ENCODE peak calls at places on chromosomes 6 and 20, in nine cellular contexts. One of them, this sample, is unnamed.
A peak's percentile ranks its signal among the peaks of the same experiment; 100 is the strongest.

GRCh38 chr6:162998777-162999176 is 271.0 kb downstream of the PACRG start:
- DNase-seq in ovary: no peak
- DNase-seq in HCEC 1CT: no peak
- DNase-seq in anterior cingulate cortex: no peak
- DNase-seq in NCI-H748 treated with DMSO at 0.1 percent for 48 hours: no peak
- DNase-seq in NCI-H1105 treated with DMSO at 0.1 percent for 48 hours: no peak
- DNase-seq in LoVo: no peak
- DNase-seq in stimulated activated CD4-positive, alpha-beta T cell treated with anti-CD3 and anti-CD28 coated beads, Interleukin-12 subunit alpha, Interleukin-12 subunit beta, amount 100 ng/mL, for 48 hours: no peak
- DNase-seq in SK-N-SH: no peak
- DNase-seq in this sample: no peak

GRCh38 chr6:134647861-134648260 is 302.0 kb downstream of the ALDH8A1 start:
- DNase-seq in SK-N-SH: no peak
- DNase-seq in stimulated activated CD4-positive, alpha-beta T cell treated with anti-CD3 and anti-CD28 coated beads, Interleukin-12 subunit alpha, Interleukin-12 subunit beta, amount 100 ng/mL, for 48 hours: no peak
- DNase-seq in NCI-H1105 treated with DMSO at 0.1 percent for 48 hours: no peak
- DNase-seq in HCEC 1CT: peak; percentile 17
- DNase-seq in anterior cingulate cortex: no peak
- DNase-seq in NCI-H748 treated with DMSO at 0.1 percent for 48 hours: no peak
- DNase-seq in LoVo: no peak
- DNase-seq in ovary: no peak
- DNase-seq in this sample: no peak

GRCh38 chr6:8064638-8065518 is 689 bp upstream of the BLOC1S5 start:
- DNase-seq in NCI-H748 treated with DMSO at 0.1 percent for 48 hours: no peak
- DNase-seq in NCI-H1105 treated with DMSO at 0.1 percent for 48 hours: no peak
- DNase-seq in anterior cingulate cortex: no peak
- DNase-seq in stimulated activated CD4-positive, alpha-beta T cell treated with anti-CD3 and anti-CD28 coated beads, Interleukin-12 subunit alpha, Interleukin-12 subunit beta, amount 100 ng/mL, for 48 hours: no peak
- DNase-seq in HCEC 1CT: no peak
- DNase-seq in ovary: no peak
- DNase-seq in LoVo: peak; percentile 19
- DNase-seq in SK-N-SH: no peak
- DNase-seq in this sample: no peak

GRCh38 chr6:56899311-56899710 is 55.6 kb upstream of the BEND6 start:
- DNase-seq in NCI-H1105 treated with DMSO at 0.1 percent for 48 hours: no peak
- DNase-seq in anterior cingulate cortex: no peak
- DNase-seq in LoVo: peak; percentile 54
- DNase-seq in HCEC 1CT: peak; percentile 51
- DNase-seq in stimulated activated CD4-positive, alpha-beta T cell treated with anti-CD3 and anti-CD28 coated beads, Interleukin-12 subunit alpha, Interleukin-12 subunit beta, amount 100 ng/mL, for 48 hours: no peak
- DNase-seq in SK-N-SH: no peak
- DNase-seq in ovary: no peak
- DNase-seq in NCI-H748 treated with DMSO at 0.1 percent for 48 hours: no peak
- DNase-seq in this sample: no peak

GRCh38 chr6:23855497-23856116 is 270.4 kb upstream of the NRSN1 start:
- DNase-seq in HCEC 1CT: no peak
- DNase-seq in LoVo: no peak
- DNase-seq in NCI-H1105 treated with DMSO at 0.1 percent for 48 hours: no peak
- DNase-seq in NCI-H748 treated with DMSO at 0.1 percent for 48 hours: no peak
- DNase-seq in SK-N-SH: no peak
- DNase-seq in ovary: no peak
- DNase-seq in stimulated activated CD4-positive, alpha-beta T cell treated with anti-CD3 and anti-CD28 coated beads, Interleukin-12 subunit alpha, Interleukin-12 subunit beta, amount 100 ng/mL, for 48 hours: no peak
- DNase-seq in anterior cingulate cortex: no peak
- DNase-seq in this sample: no peak

GRCh38 chr6:15874821-15875220 is 212.0 kb upstream of the DTNBP1 start:
- DNase-seq in LoVo: no peak
- DNase-seq in NCI-H1105 treated with DMSO at 0.1 percent for 48 hours: no peak
- DNase-seq in anterior cingulate cortex: no peak
- DNase-seq in ovary: no peak
- DNase-seq in NCI-H748 treated with DMSO at 0.1 percent for 48 hours: no peak
- DNase-seq in HCEC 1CT: no peak
- DNase-seq in stimulated activated CD4-positive, alpha-beta T cell treated with anti-CD3 and anti-CD28 coated beads, Interleukin-12 subunit alpha, Interleukin-12 subunit beta, amount 100 ng/mL, for 48 hours: no peak
- DNase-seq in SK-N-SH: no peak
- DNase-seq in this sample: no peak

GRCh38 chr6:85449818-85450577 is at the start of gene NT5E:
- DNase-seq in SK-N-SH: peak; percentile 90
- DNase-seq in NCI-H1105 treated with DMSO at 0.1 percent for 48 hours: peak; percentile 35
- DNase-seq in LoVo: peak; percentile 79
- DNase-seq in HCEC 1CT: peak; percentile 83
- DNase-seq in anterior cingulate cortex: peak; percentile 62
- DNase-seq in stimulated activated CD4-positive, alpha-beta T cell treated with anti-CD3 and anti-CD28 coated beads, Interleukin-12 subunit alpha, Interleukin-12 subunit beta, amount 100 ng/mL, for 48 hours: no peak
- DNase-seq in ovary: peak; percentile 86
- DNase-seq in NCI-H748 treated with DMSO at 0.1 percent for 48 hours: peak; percentile 29
- DNase-seq in this sample: peak; percentile 81

GRCh38 chr6:3356056-3356823 is 97.5 kb downstream of the PSMG4 start:
- DNase-seq in anterior cingulate cortex: peak; percentile 51
- DNase-seq in NCI-H748 treated with DMSO at 0.1 percent for 48 hours: peak; percentile 18
- DNase-seq in NCI-H1105 treated with DMSO at 0.1 percent for 48 hours: peak; percentile 72
- DNase-seq in SK-N-SH: peak; percentile 81
- DNase-seq in ovary: peak; percentile 77
- DNase-seq in HCEC 1CT: peak; percentile 61
- DNase-seq in stimulated activated CD4-positive, alpha-beta T cell treated with anti-CD3 and anti-CD28 coated beads, Interleukin-12 subunit alpha, Interleukin-12 subunit beta, amount 100 ng/mL, for 48 hours: peak; percentile 29
- DNase-seq in LoVo: peak; percentile 63
- DNase-seq in this sample: peak; percentile 75

GRCh38 chr6:107667790-107668189 is 156.3 kb downstream of the SCML4 start:
- DNase-seq in SK-N-SH: no peak
- DNase-seq in HCEC 1CT: no peak
- DNase-seq in ovary: no peak
- DNase-seq in anterior cingulate cortex: no peak
- DNase-seq in LoVo: no peak
- DNase-seq in stimulated activated CD4-positive, alpha-beta T cell treated with anti-CD3 and anti-CD28 coated beads, Interleukin-12 subunit alpha, Interleukin-12 subunit beta, amount 100 ng/mL, for 48 hours: no peak
- DNase-seq in NCI-H748 treated with DMSO at 0.1 percent for 48 hours: peak; percentile 72
- DNase-seq in NCI-H1105 treated with DMSO at 0.1 percent for 48 hours: no peak
- DNase-seq in this sample: no peak

GRCh38 chr6:150767585-150768164 is 97.8 kb upstream of the MTHFD1L start:
- DNase-seq in anterior cingulate cortex: no peak
- DNase-seq in ovary: no peak
- DNase-seq in LoVo: no peak
- DNase-seq in stimulated activated CD4-positive, alpha-beta T cell treated with anti-CD3 and anti-CD28 coated beads, Interleukin-12 subunit alpha, Interleukin-12 subunit beta, amount 100 ng/mL, for 48 hours: no peak
- DNase-seq in NCI-H748 treated with DMSO at 0.1 percent for 48 hours: no peak
- DNase-seq in SK-N-SH: no peak
- DNase-seq in NCI-H1105 treated with DMSO at 0.1 percent for 48 hours: no peak
- DNase-seq in HCEC 1CT: no peak
- DNase-seq in this sample: no peak

GRCh38 chr6:46996860-46997641 is 45.1 kb downstream of the ADGRF1 start:
- DNase-seq in anterior cingulate cortex: no peak
- DNase-seq in stimulated activated CD4-positive, alpha-beta T cell treated with anti-CD3 and anti-CD28 coated beads, Interleukin-12 subunit alpha, Interleukin-12 subunit beta, amount 100 ng/mL, for 48 hours: no peak
- DNase-seq in SK-N-SH: no peak
- DNase-seq in NCI-H1105 treated with DMSO at 0.1 percent for 48 hours: no peak
- DNase-seq in ovary: no peak
- DNase-seq in LoVo: peak; percentile 80
- DNase-seq in NCI-H748 treated with DMSO at 0.1 percent for 48 hours: no peak
- DNase-seq in HCEC 1CT: no peak
- DNase-seq in this sample: no peak

GRCh38 chr6:20946037-20946436 is 411.8 kb downstream of the CDKAL1 start:
- DNase-seq in HCEC 1CT: peak; percentile 46
- DNase-seq in LoVo: no peak
- DNase-seq in ovary: no peak
- DNase-seq in NCI-H1105 treated with DMSO at 0.1 percent for 48 hours: no peak
- DNase-seq in stimulated activated CD4-positive, alpha-beta T cell treated with anti-CD3 and anti-CD28 coated beads, Interleukin-12 subunit alpha, Interleukin-12 subunit beta, amount 100 ng/mL, for 48 hours: no peak
- DNase-seq in NCI-H748 treated with DMSO at 0.1 percent for 48 hours: no peak
- DNase-seq in anterior cingulate cortex: no peak
- DNase-seq in SK-N-SH: no peak
- DNase-seq in this sample: no peak

GRCh38 chr6:6007311-6008113 is 787 bp upstream of the NRN1 start:
- DNase-seq in ovary: no peak
- DNase-seq in NCI-H1105 treated with DMSO at 0.1 percent for 48 hours: peak; percentile 76
- DNase-seq in NCI-H748 treated with DMSO at 0.1 percent for 48 hours: peak; percentile 81
- DNase-seq in anterior cingulate cortex: no peak
- DNase-seq in stimulated activated CD4-positive, alpha-beta T cell treated with anti-CD3 and anti-CD28 coated beads, Interleukin-12 subunit alpha, Interleukin-12 subunit beta, amount 100 ng/mL, for 48 hours: no peak
- DNase-seq in HCEC 1CT: no peak
- DNase-seq in SK-N-SH: peak; percentile 68
- DNase-seq in LoVo: peak; percentile 64
- DNase-seq in this sample: peak; percentile 60

GRCh38 chr6:109867009-109867969 is 110.8 kb upstream of the GPR6 start:
- DNase-seq in NCI-H748 treated with DMSO at 0.1 percent for 48 hours: no peak
- DNase-seq in LoVo: no peak
- DNase-seq in anterior cingulate cortex: peak; percentile 74
- DNase-seq in NCI-H1105 treated with DMSO at 0.1 percent for 48 hours: no peak
- DNase-seq in ovary: peak; percentile 73
- DNase-seq in SK-N-SH: no peak
- DNase-seq in stimulated activated CD4-positive, alpha-beta T cell treated with anti-CD3 and anti-CD28 coated beads, Interleukin-12 subunit alpha, Interleukin-12 subunit beta, amount 100 ng/mL, for 48 hours: no peak
- DNase-seq in HCEC 1CT: no peak
- DNase-seq in this sample: no peak

GRCh38 chr6:158766621-158767435 is 52.3 kb downstream of the EZR start:
- DNase-seq in anterior cingulate cortex: peak; percentile 34
- DNase-seq in LoVo: no peak
- DNase-seq in HCEC 1CT: no peak
- DNase-seq in SK-N-SH: no peak
- DNase-seq in NCI-H748 treated with DMSO at 0.1 percent for 48 hours: no peak
- DNase-seq in ovary: peak; percentile 33
- DNase-seq in NCI-H1105 treated with DMSO at 0.1 percent for 48 hours: no peak
- DNase-seq in stimulated activated CD4-positive, alpha-beta T cell treated with anti-CD3 and anti-CD28 coated beads, Interleukin-12 subunit alpha, Interleukin-12 subunit beta, amount 100 ng/mL, for 48 hours: no peak
- DNase-seq in this sample: no peak

GRCh38 chr6:137766596-137767370 is 100.3 kb upstream of the TNFAIP3 start:
- DNase-seq in NCI-H748 treated with DMSO at 0.1 percent for 48 hours: no peak
- DNase-seq in anterior cingulate cortex: no peak
- DNase-seq in ovary: no peak
- DNase-seq in SK-N-SH: no peak
- DNase-seq in LoVo: no peak
- DNase-seq in HCEC 1CT: no peak
- DNase-seq in stimulated activated CD4-positive, alpha-beta T cell treated with anti-CD3 and anti-CD28 coated beads, Interleukin-12 subunit alpha, Interleukin-12 subunit beta, amount 100 ng/mL, for 48 hours: no peak
- DNase-seq in NCI-H1105 treated with DMSO at 0.1 percent for 48 hours: no peak
- DNase-seq in this sample: no peak

GRCh38 chr20:44796758-44797457 is 13.4 kb downstream of the RIMS4 start:
- DNase-seq in LoVo: no peak
- DNase-seq in anterior cingulate cortex: no peak
- DNase-seq in ovary: no peak
- DNase-seq in SK-N-SH: no peak
- DNase-seq in NCI-H748 treated with DMSO at 0.1 percent for 48 hours: no peak
- DNase-seq in NCI-H1105 treated with DMSO at 0.1 percent for 48 hours: no peak
- DNase-seq in stimulated activated CD4-positive, alpha-beta T cell treated with anti-CD3 and anti-CD28 coated beads, Interleukin-12 subunit alpha, Interleukin-12 subunit beta, amount 100 ng/mL, for 48 hours: no peak
- DNase-seq in HCEC 1CT: no peak
- DNase-seq in this sample: no peak

This sample was measured in RKO.